ENCODE peak calls at places on chromosomes 7 and 10, in ten cellular contexts. K, Q, Z, V, U, J, S, E, O and L are unnamed samples.
A peak's percentile ranks its signal among the peaks of the same experiment; 100 is the strongest.

GRCh38 chr7:30750574-30751256 is 1.2 kb upstream of the INMT start:
- DNase-seq in O (no peak), U (peak; percentile 47), K (no peak), E (no peak), V (peak; percentile 3), Q (no peak), J (peak; percentile 87), Z (no peak), S (no peak), L (peak; percentile 75)

GRCh38 chr10:43201545-43202131 is 63.4 kb downstream of the CSGALNACT2 start:
- DNase-seq in E (peak; percentile 79), J (no peak), V (no peak), K (no peak), Z (no peak), S (no peak), U (no peak), O (no peak), Q (peak; percentile 11), L (peak; percentile 63)

GRCh38 chr10:12710594-12711343 is 290.7 kb downstream of the CCDC3 start:
- DNase-seq in Q (peak; percentile 70), U (peak; percentile 62), S (peak; percentile 63), K (peak; percentile 64), O (peak; percentile 72), J (peak; percentile 83), E (peak; percentile 89), V (peak; percentile 67), Z (peak; percentile 61), L (peak; percentile 86)

GRCh38 chr10:112039823-112040222 is 143.7 kb downstream of the GPAM start:
- DNase-seq in V (no peak), O (no peak), S (no peak), Q (no peak), Z (no peak), E (no peak), U (no peak), J (no peak), K (no peak), L (no peak)

GRCh38 chr7:69871213-69871885 is 273.1 kb downstream of the AUTS2 start:
- DNase-seq in O (no peak), J (peak; percentile 36), V (no peak), Q (no peak), K (no peak), S (peak; percentile 1), Z (no peak), E (no peak), U (peak; percentile 22), L (no peak)

GRCh38 chr7:114415054-114415997 is 711 bp downstream of the FOXP2 start:
- DNase-seq in Q (no peak), Z (no peak), O (no peak), S (no peak), U (no peak), E (no peak), V (no peak), J (no peak), K (no peak), L (no peak)

GRCh38 chr10:110368002-110368401 is 63.3 kb upstream of the SMNDC1 start:
- DNase-seq in K (no peak), U (no peak), J (no peak), V (no peak), S (no peak), E (no peak), Q (no peak), Z (no peak), O (no peak), L (no peak)

GRCh38 chr7:151968357-151968756 is 12.1 kb downstream of the GALNTL5 start:
- DNase-seq in U (no peak), S (no peak), J (no peak), V (no peak), Q (no peak), O (no peak), K (no peak), E (no peak), Z (no peak), L (no peak)